ENCODE peak calls at places on chromosome 2, in four cellular contexts. U is psoas muscle, L is transverse colon, Y is MM.1S. A is an unnamed sample.

GRCh38 chr2:942775-943460 is 7.7 kb upstream of the SNTG2 start:
- DNase-seq in U (no peak), L (no peak), Y (no peak), A (no peak)

GRCh38 chr2:53379547-53379946 is 388.1 kb upstream of the CHAC2 start:
- DNase-seq in L (no peak), Y (no peak), U (no peak), A (no peak)

GRCh38 chr2:11872247-11872947 is 126.0 kb downstream of the LPIN1 start:
- DNase-seq in U (no peak), L (no peak), Y (no peak), A (no peak)

GRCh38 chr2:30306522-30306921 is 75.2 kb downstream of the LBH start:
- DNase-seq in L (no peak), U (no peak), Y (no peak), A (no peak)

GRCh38 chr2:191678437-191679110 is 638 bp downstream of the NABP1 start:
- DNase-seq in Y (peak), U (peak), L (peak), A (no peak)

GRCh38 chr2:52629944-52630343 is 1137.7 kb upstream of the CHAC2 start:
- DNase-seq in L (no peak), U (no peak), Y (no peak), A (no peak)

GRCh38 chr2:60029248-60029883 is 524.1 kb downstream of the BCL11A start:
- DNase-seq in L (no peak), Y (no peak), U (no peak), A (no peak)

GRCh38 chr2:134160793-134161504 is 92.9 kb upstream of the MGAT5 start:
- DNase-seq in U (no peak), L (no peak), Y (no peak), A (peak)

GRCh38 chr2:7026740-7027139 is 109.5 kb downstream of the RNF144A start:
- DNase-seq in Y (no peak), L (no peak), U (no peak), A (no peak)

GRCh38 chr2:207040606-207041173 is 101.4 kb downstream of the CPO start:
- DNase-seq in Y (no peak), L (no peak), U (no peak), A (no peak)

GRCh38 chr2:154497019-154497418 is 201.5 kb upstream of the KCNJ3 start:
- DNase-seq in Y (no peak), U (no peak), L (no peak), A (no peak)

GRCh38 chr2:179561702-179562101 is 297.1 kb upstream of the SESTD1 start:
- DNase-seq in L (no peak), Y (no peak), U (no peak), A (no peak)

GRCh38 chr2:95208101-95208500 is 780 bp downstream of the ZNF892 start:
- DNase-seq in U (no peak), Y (no peak), L (no peak), A (peak)

GRCh38 chr2:81087646-81088045 is 783.1 kb upstream of the LRRTM1 start:
- DNase-seq in L (no peak), Y (no peak), U (no peak), A (no peak)

GRCh38 chr2:30948120-30948519 is 140.9 kb upstream of the CAPN13 start:
- DNase-seq in L (no peak), Y (no peak), U (no peak), A (no peak)

GRCh38 chr2:118913805-118914645 is 28.0 kb upstream of the MARCO start:
- DNase-seq in U (no peak), L (no peak), Y (no peak), A (peak)

GRCh38 chr2:162057426-162057825 is 16.6 kb downstream of the DPP4 start:
- DNase-seq in Y (no peak), U (no peak), L (no peak), A (no peak)

GRCh38 chr2:201440182-201440581 is 11.1 kb downstream of the TRAK2 start:
- DNase-seq in U (no peak), L (peak), Y (no peak), A (no peak)

GRCh38 chr2:191682148-191682547 is 4.2 kb downstream of the NABP1 start:
- DNase-seq in U (no peak), L (no peak), Y (no peak), A (no peak)

GRCh38 chr2:204472375-204472774 is 72.9 kb upstream of the PARD3B start:
- DNase-seq in Y (no peak), L (no peak), U (no peak), A (no peak)

GRCh38 chr2:26670171-26670570 is 22.4 kb upstream of the KCNK3 start:
- DNase-seq in Y (no peak), L (no peak), U (no peak), A (no peak)

GRCh38 chr2:206004004-206004693 is 81.8 kb downstream of the INO80D start:
- DNase-seq in Y (no peak), U (no peak), L (peak), A (no peak)

GRCh38 chr2:214139630-214140284 is 271.1 kb upstream of the VWC2L start:
- DNase-seq in Y (no peak), L (no peak), U (no peak), A (no peak)

GRCh38 chr2:108621087-108621559 is 86.9 kb downstream of the LIMS1 start:
- DNase-seq in U (no peak), Y (peak), L (peak), A (no peak)

GRCh38 chr2:85009019-85009618 is 38.2 kb downstream of the KCMF1 start:
- DNase-seq in L (no peak), Y (no peak), U (no peak), A (no peak)

GRCh38 chr2:217943379-217944321 is 59.1 kb downstream of the TNS1 start:
- DNase-seq in U (peak), Y (no peak), L (peak), A (peak)

GRCh38 chr2:215970425-215970824 is 42.9 kb downstream of the MREG start:
- DNase-seq in U (no peak), Y (no peak), L (no peak), A (no peak)

GRCh38 chr2:232441147-232441651 is 14.8 kb upstream of the ALPI start:
- DNase-seq in L (no peak), U (peak), Y (no peak), A (no peak)

GRCh38 chr2:12440731-12441130 is 276.0 kb upstream of the TRIB2 start:
- DNase-seq in Y (no peak), L (no peak), U (no peak), A (peak)

GRCh38 chr2:151063271-151063670 is 198.4 kb downstream of the RBM43 start:
- DNase-seq in Y (no peak), U (no peak), L (no peak), A (peak)

GRCh38 chr2:229566380-229566779 is 148.0 kb downstream of the DNER start:
- DNase-seq in U (no peak), Y (no peak), L (no peak), A (no peak)

GRCh38 chr2:27701676-27702075 is 38.0 kb downstream of the SLC4A1AP start:
- DNase-seq in Y (no peak), U (peak), L (no peak), A (peak)

GRCh38 chr2:241550616-241551580 is 7.6 kb upstream of the BOK start:
- DNase-seq in L (no peak), Y (no peak), U (no peak), A (no peak)

GRCh38 chr2:64319930-64320329 is 134.0 kb upstream of the LGALSL start:
- DNase-seq in L (no peak), Y (no peak), U (no peak), A (no peak)

GRCh38 chr2:179701524-179702110 is 159.8 kb downstream of the ZNF385B start:
- DNase-seq in U (no peak), Y (no peak), L (no peak), A (peak)

GRCh38 chr2:69022548-69022947 is 9.6 kb downstream of the ANTXR1 start:
- DNase-seq in Y (no peak), U (no peak), L (no peak), A (no peak)

GRCh38 chr2:224598669-224599068 is 13.5 kb upstream of the CUL3 start:
- DNase-seq in Y (no peak), U (no peak), L (no peak), A (no peak)

GRCh38 chr2:42793314-42794270 is 1.2 kb upstream of the HAAO start:
- DNase-seq in U (peak), Y (no peak), L (no peak), A (no peak)

GRCh38 chr2:42795871-42796301 is 3.5 kb upstream of the HAAO start:
- DNase-seq in L (no peak), Y (no peak), U (no peak), A (peak)

GRCh38 chr2:42795275-42795674 is 2.9 kb upstream of the HAAO start:
- DNase-seq in L (no peak), U (no peak), Y (no peak), A (no peak)

GRCh38 chr2:42792583-42793313 is at the start of gene HAAO:
- DNase-seq in U (peak), Y (no peak), L (peak), A (no peak)

DNA sequence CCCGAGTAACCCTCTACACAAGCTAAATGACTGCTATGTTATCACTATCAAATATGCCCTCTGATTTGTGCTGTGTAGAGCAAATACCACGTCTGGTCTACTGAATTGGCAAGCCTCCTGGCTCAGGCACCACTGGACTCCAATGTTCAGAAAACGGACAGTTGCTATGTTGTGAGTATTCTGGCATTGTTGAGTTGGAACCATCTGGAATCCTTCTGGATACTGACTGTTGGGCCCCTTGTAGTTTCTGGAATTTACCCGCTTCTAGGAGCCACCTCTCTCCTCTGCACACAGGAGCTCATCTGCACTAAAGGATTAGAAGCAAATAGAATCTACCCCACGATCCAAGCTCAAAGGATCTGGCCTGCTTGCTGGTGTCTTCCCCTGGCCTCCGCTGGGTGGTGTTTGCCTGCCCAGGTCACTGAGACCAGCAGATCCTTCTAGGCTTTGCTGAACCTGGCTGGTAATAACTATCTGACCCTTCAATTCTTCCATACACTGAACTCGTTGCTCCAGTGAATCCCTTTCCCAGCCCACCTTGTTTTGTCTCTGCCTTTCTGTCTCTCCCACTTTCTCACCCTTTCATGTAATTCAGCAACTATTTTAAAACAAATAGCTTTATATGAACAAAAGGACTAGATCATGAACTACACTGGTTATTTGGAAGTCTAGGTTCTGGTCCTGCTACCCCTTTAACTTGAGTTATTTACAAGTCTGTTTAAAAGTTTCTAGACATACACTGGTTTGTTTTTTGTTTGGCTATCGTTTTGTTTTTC is 2.1 kb upstream of the HAAO start:
- DNase-seq in L (peak), Y (no peak), U (peak), A (peak)
- TF ChIP-seq CTCF in L (no peak), Y (no peak), U (peak), A (peak)

GRCh38 chr2:160061533-160062282 is 707 bp downstream of the PLA2R1 start:
- DNase-seq in Y (no peak), L (no peak), U (peak), A (no peak)
- H3K4me3 ChIP-seq in Y (no peak), L (peak), U (peak), A (peak)

GRCh38 chr2:104286806-104287205 is 567.1 kb upstream of the POU3F3 start:
- DNase-seq in U (no peak), L (no peak), Y (no peak), A (no peak)

GRCh38 chr2:104289646-104290565 is 564.0 kb upstream of the POU3F3 start:
- DNase-seq in Y (no peak), U (no peak), L (no peak), A (no peak)

DNA sequence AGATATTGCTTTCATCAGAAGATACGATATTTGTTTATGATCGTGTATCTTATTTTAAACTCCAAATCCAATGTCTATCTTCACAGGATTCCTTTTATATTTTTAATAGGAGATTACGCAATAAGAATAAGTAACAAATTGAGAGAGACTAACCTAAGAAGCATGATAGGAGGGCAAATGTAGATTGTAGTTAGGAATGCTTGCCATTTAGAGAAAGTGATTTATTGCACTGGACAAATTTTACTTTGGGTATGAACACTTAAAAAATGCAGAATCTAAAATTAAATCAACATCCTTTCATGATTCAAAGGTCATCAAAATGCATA is 563.4 kb upstream of the POU3F3 start:
- DNase-seq in L (no peak), Y (no peak), U (no peak), A (no peak)
- TF ChIP-seq CTCF in L (no peak), Y (no peak), U (no peak), A (no peak)

DNA sequence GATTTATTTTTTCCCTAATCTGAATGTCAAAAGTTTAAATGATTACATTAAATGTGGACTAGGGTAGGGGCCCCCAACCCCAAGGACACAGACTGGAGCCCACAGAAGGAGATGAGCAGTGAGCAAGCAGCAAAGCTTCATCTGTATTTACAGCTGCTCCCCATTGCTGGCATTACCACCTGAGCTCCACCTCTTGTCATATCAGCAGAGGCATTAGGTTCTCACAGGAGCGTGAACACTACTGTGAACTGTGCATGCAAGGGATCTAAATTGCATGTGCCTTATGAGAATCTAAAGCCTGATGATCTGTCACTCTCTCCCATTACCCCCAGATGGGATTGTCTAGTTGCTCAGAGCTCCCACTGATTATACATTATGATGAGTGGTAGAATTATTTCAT is 3.8 kb downstream of the MOB1A start:
- DNase-seq in Y (no peak), U (no peak), L (no peak), A (no peak)
- H3K4me3 ChIP-seq in Y (no peak), U (no peak), L (no peak), A (no peak)

GRCh38 chr2:183477296-183477695 is 353.1 kb downstream of the NUP35 start:
- DNase-seq in U (no peak), L (no peak), Y (no peak), A (no peak)
- TF ChIP-seq CTCF in U (no peak), L (no peak), Y (no peak), A (no peak)

DNA sequence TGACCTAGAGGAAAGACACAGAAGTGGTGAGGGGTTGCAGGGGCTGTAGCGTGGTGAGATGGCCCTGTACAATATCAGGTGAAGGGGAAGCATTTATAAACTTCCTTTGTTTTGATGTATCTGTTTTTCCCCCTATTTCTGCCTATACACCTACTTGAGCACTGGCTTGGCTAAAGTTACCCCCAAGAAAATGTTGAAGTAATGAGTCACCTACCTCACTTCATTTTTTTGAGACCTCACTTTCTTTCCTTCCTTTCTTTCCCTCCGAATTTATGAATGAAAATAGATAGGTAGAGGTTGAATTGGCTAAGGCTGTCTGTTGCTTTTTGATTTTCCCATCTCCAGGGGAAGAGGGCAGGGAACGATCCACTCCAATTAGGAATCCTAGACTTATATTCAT is 231.1 kb upstream of the EPAS1 start:
- DNase-seq in L (no peak), U (no peak), Y (no peak), A (no peak)
- H3K4me3 ChIP-seq in L (no peak), U (no peak), Y (no peak), A (no peak)

GRCh38 chr2:149486664-149487063 is 100.9 kb downstream of the MMADHC start:
- DNase-seq in L (no peak), Y (no peak), U (no peak), A (no peak)

GRCh38 chr2:149488719-149489440 is 98.7 kb downstream of the MMADHC start:
- DNase-seq in Y (no peak), U (no peak), L (no peak), A (peak)

GRCh38 chr2:149490296-149490695 is 97.3 kb downstream of the MMADHC start:
- DNase-seq in Y (no peak), U (no peak), L (no peak), A (peak)

GRCh38 chr2:149489452-149489851 is 98.1 kb downstream of the MMADHC start:
- DNase-seq in L (no peak), Y (no peak), U (no peak), A (no peak)

GRCh38 chr2:149487189-149487588 is 100.4 kb downstream of the MMADHC start:
- DNase-seq in L (no peak), Y (no peak), U (no peak), A (no peak)
- TF ChIP-seq CTCF in L (no peak), Y (no peak), U (no peak), A (peak)

GRCh38 chr2:210474776-210475175 is 1.8 kb downstream of the LANCL1 start:
- DNase-seq in L (no peak), Y (no peak), U (no peak), A (no peak)
- H3K4me3 ChIP-seq in L (no peak), Y (no peak), U (no peak), A (no peak)